ENCODE peak calls at places on chromosomes 12 and 14, in eight cellular contexts. One of them, this sample, is unnamed.

GRCh38 chr14:25570483-25570882 is 520.5 kb upstream of the STXBP6 start:
- DNase-seq in IMR-90: no peak
- DNase-seq in naive thymus-derived CD8-positive, alpha-beta T cell: no peak
- DNase-seq in foreskin fibroblast: no peak
- DNase-seq in GM12892: no peak
- DNase-seq in bronchial epithelial cell: no peak
- DNase-seq in midbrain: no peak
- DNase-seq in GM23248: no peak
- DNase-seq in this sample: no peak

GRCh38 chr12:42473130-42473529 is 116.4 kb downstream of the PRICKLE1 start:
- DNase-seq in IMR-90: peak; percentile 84
- DNase-seq in naive thymus-derived CD8-positive, alpha-beta T cell: no peak
- DNase-seq in foreskin fibroblast: peak; percentile 81
- DNase-seq in GM12892: no peak
- DNase-seq in bronchial epithelial cell: peak; percentile 57
- DNase-seq in midbrain: no peak
- DNase-seq in GM23248: peak; percentile 88
- DNase-seq in this sample: no peak

GRCh38 chr12:126936181-126936851 is 1330.7 kb upstream of the TMEM132C start:
- DNase-seq in IMR-90: no peak
- DNase-seq in naive thymus-derived CD8-positive, alpha-beta T cell: no peak
- DNase-seq in foreskin fibroblast: no peak
- DNase-seq in GM12892: no peak
- DNase-seq in bronchial epithelial cell: no peak
- DNase-seq in midbrain: peak; percentile 48
- DNase-seq in GM23248: peak; percentile 15
- DNase-seq in this sample: no peak

GRCh38 chr12:3313655-3314305 is 177.2 kb upstream of the PRMT8 start:
- DNase-seq in IMR-90: peak; percentile 20
- DNase-seq in naive thymus-derived CD8-positive, alpha-beta T cell: peak; percentile 29
- DNase-seq in foreskin fibroblast: peak; percentile 57
- DNase-seq in GM12892: no peak
- DNase-seq in bronchial epithelial cell: no peak
- DNase-seq in midbrain: peak; percentile 30
- DNase-seq in GM23248: peak; percentile 59
- DNase-seq in this sample: no peak

GRCh38 chr12:77064891-77065360 is 443 bp downstream of the E2F7 start:
- DNase-seq in IMR-90: no peak
- DNase-seq in naive thymus-derived CD8-positive, alpha-beta T cell: no peak
- DNase-seq in foreskin fibroblast: no peak
- DNase-seq in GM12892: no peak
- DNase-seq in bronchial epithelial cell: peak; percentile 13
- DNase-seq in midbrain: no peak
- DNase-seq in GM23248: no peak
- DNase-seq in this sample: peak; percentile 2

GRCh38 chr12:45613306-45613705 is 116.2 kb upstream of the ARID2 start:
- DNase-seq in IMR-90: peak; percentile 84
- DNase-seq in naive thymus-derived CD8-positive, alpha-beta T cell: no peak
- DNase-seq in foreskin fibroblast: peak; percentile 57
- DNase-seq in GM12892: no peak
- DNase-seq in bronchial epithelial cell: peak; percentile 31
- DNase-seq in midbrain: no peak
- DNase-seq in GM23248: peak; percentile 17
- DNase-seq in this sample: no peak

GRCh38 chr12:108671110-108671509 is 37.4 kb upstream of the SELPLG start:
- DNase-seq in IMR-90: no peak
- DNase-seq in naive thymus-derived CD8-positive, alpha-beta T cell: no peak
- DNase-seq in foreskin fibroblast: no peak
- DNase-seq in GM12892: no peak
- DNase-seq in bronchial epithelial cell: no peak
- DNase-seq in midbrain: no peak
- DNase-seq in GM23248: no peak
- DNase-seq in this sample: no peak

GRCh38 chr12:879641-880040 is 69.9 kb downstream of the RAD52 start:
- DNase-seq in IMR-90: peak; percentile 86
- DNase-seq in naive thymus-derived CD8-positive, alpha-beta T cell: no peak
- DNase-seq in foreskin fibroblast: peak; percentile 65
- DNase-seq in GM12892: no peak
- DNase-seq in bronchial epithelial cell: peak; percentile 33
- DNase-seq in midbrain: no peak
- DNase-seq in GM23248: peak; percentile 74
- DNase-seq in this sample: no peak

GRCh38 chr14:38108681-38109080 is 99.0 kb upstream of the SSTR1 start:
- DNase-seq in IMR-90: peak; percentile 96
- DNase-seq in naive thymus-derived CD8-positive, alpha-beta T cell: no peak
- DNase-seq in foreskin fibroblast: peak; percentile 87
- DNase-seq in GM12892: no peak
- DNase-seq in bronchial epithelial cell: no peak
- DNase-seq in midbrain: no peak
- DNase-seq in GM23248: peak; percentile 89
- DNase-seq in this sample: no peak

GRCh38 chr12:92553389-92553788 is 149.4 kb upstream of the PLEKHG7 start:
- DNase-seq in IMR-90: no peak
- DNase-seq in naive thymus-derived CD8-positive, alpha-beta T cell: no peak
- DNase-seq in foreskin fibroblast: no peak
- DNase-seq in GM12892: no peak
- DNase-seq in bronchial epithelial cell: peak; percentile 97
- DNase-seq in midbrain: no peak
- DNase-seq in GM23248: no peak
- DNase-seq in this sample: no peak

GRCh38 chr14:79842270-79842669 is 369.0 kb downstream of the DIO2 start:
- DNase-seq in IMR-90: peak; percentile 92
- DNase-seq in naive thymus-derived CD8-positive, alpha-beta T cell: no peak
- DNase-seq in foreskin fibroblast: peak; percentile 67
- DNase-seq in GM12892: no peak
- DNase-seq in bronchial epithelial cell: peak; percentile 52
- DNase-seq in midbrain: no peak
- DNase-seq in GM23248: peak; percentile 58
- DNase-seq in this sample: no peak

GRCh38 chr12:67046062-67046461 is 223.1 kb upstream of the CAND1 start:
- DNase-seq in IMR-90: no peak
- DNase-seq in naive thymus-derived CD8-positive, alpha-beta T cell: no peak
- DNase-seq in foreskin fibroblast: no peak
- DNase-seq in GM12892: no peak
- DNase-seq in bronchial epithelial cell: no peak
- DNase-seq in midbrain: no peak
- DNase-seq in GM23248: no peak
- DNase-seq in this sample: no peak

GRCh38 chr12:43210437-43211197 is 341.4 kb downstream of the ADAMTS20 start:
- DNase-seq in IMR-90: peak; percentile 67
- DNase-seq in naive thymus-derived CD8-positive, alpha-beta T cell: no peak
- DNase-seq in foreskin fibroblast: peak; percentile 67
- DNase-seq in GM12892: peak; percentile 3
- DNase-seq in bronchial epithelial cell: peak; percentile 36
- DNase-seq in midbrain: no peak
- DNase-seq in GM23248: peak; percentile 82
- DNase-seq in this sample: no peak

GRCh38 chr12:123395236-123395635 is 11.3 kb downstream of the KMT5A start:
- DNase-seq in IMR-90: no peak
- DNase-seq in naive thymus-derived CD8-positive, alpha-beta T cell: no peak
- DNase-seq in foreskin fibroblast: no peak
- DNase-seq in GM12892: no peak
- DNase-seq in bronchial epithelial cell: no peak
- DNase-seq in midbrain: no peak
- DNase-seq in GM23248: no peak
- DNase-seq in this sample: no peak

GRCh38 chr12:67269632-67270578 is 747 bp downstream of the CAND1 start:
- DNase-seq in IMR-90: no peak
- DNase-seq in naive thymus-derived CD8-positive, alpha-beta T cell: peak; percentile 64
- DNase-seq in foreskin fibroblast: peak; percentile 47
- DNase-seq in GM12892: peak; percentile 17
- DNase-seq in bronchial epithelial cell: peak; percentile 26
- DNase-seq in midbrain: peak; percentile 49
- DNase-seq in GM23248: peak; percentile 63
- DNase-seq in this sample: peak; percentile 52

GRCh38 chr12:17304503-17305347 is 698.8 kb upstream of the LMO3 start:
- DNase-seq in IMR-90: no peak
- DNase-seq in naive thymus-derived CD8-positive, alpha-beta T cell: no peak
- DNase-seq in foreskin fibroblast: no peak
- DNase-seq in GM12892: no peak
- DNase-seq in bronchial epithelial cell: peak; percentile 84
- DNase-seq in midbrain: no peak
- DNase-seq in GM23248: peak; percentile 7
- DNase-seq in this sample: no peak

GRCh38 chr14:61631044-61631692 is 64.1 kb upstream of the HIF1A start:
- DNase-seq in IMR-90: no peak
- DNase-seq in naive thymus-derived CD8-positive, alpha-beta T cell: no peak
- DNase-seq in foreskin fibroblast: no peak
- DNase-seq in GM12892: no peak
- DNase-seq in bronchial epithelial cell: no peak
- DNase-seq in midbrain: no peak
- DNase-seq in GM23248: no peak
- DNase-seq in this sample: no peak

GRCh38 chr14:29236401-29236800 is 469.8 kb downstream of the FOXG1 start:
- DNase-seq in IMR-90: no peak
- DNase-seq in naive thymus-derived CD8-positive, alpha-beta T cell: no peak
- DNase-seq in foreskin fibroblast: peak; percentile 24
- DNase-seq in GM12892: no peak
- DNase-seq in bronchial epithelial cell: no peak
- DNase-seq in midbrain: no peak
- DNase-seq in GM23248: peak; percentile 27
- DNase-seq in this sample: no peak

GRCh38 chr14:50860478-50861086 is 11.3 kb upstream of the ABHD12B start:
- DNase-seq in IMR-90: peak; percentile 81
- DNase-seq in naive thymus-derived CD8-positive, alpha-beta T cell: peak; percentile 89
- DNase-seq in foreskin fibroblast: peak; percentile 88
- DNase-seq in GM12892: peak; percentile 53
- DNase-seq in bronchial epithelial cell: peak; percentile 78
- DNase-seq in midbrain: peak; percentile 80
- DNase-seq in GM23248: peak; percentile 80
- DNase-seq in this sample: peak; percentile 83

GRCh38 chr12:130434560-130434959 is 96.9 kb downstream of the PIWIL1 start:
- DNase-seq in IMR-90: no peak
- DNase-seq in naive thymus-derived CD8-positive, alpha-beta T cell: no peak
- DNase-seq in foreskin fibroblast: no peak
- DNase-seq in GM12892: no peak
- DNase-seq in bronchial epithelial cell: no peak
- DNase-seq in midbrain: no peak
- DNase-seq in GM23248: no peak
- DNase-seq in this sample: no peak

GRCh38 chr12:94326727-94327126 is 132.9 kb downstream of the CEP83 start:
- DNase-seq in IMR-90: peak; percentile 78
- DNase-seq in naive thymus-derived CD8-positive, alpha-beta T cell: no peak
- DNase-seq in foreskin fibroblast: peak; percentile 63
- DNase-seq in GM12892: no peak
- DNase-seq in bronchial epithelial cell: peak; percentile 59
- DNase-seq in midbrain: no peak
- DNase-seq in GM23248: peak; percentile 88
- DNase-seq in this sample: no peak

GRCh38 chr12:43840338-43840737 is 4.5 kb downstream of the TMEM117 start:
- DNase-seq in IMR-90: no peak
- DNase-seq in naive thymus-derived CD8-positive, alpha-beta T cell: no peak
- DNase-seq in foreskin fibroblast: no peak
- DNase-seq in GM12892: no peak
- DNase-seq in bronchial epithelial cell: no peak
- DNase-seq in midbrain: no peak
- DNase-seq in GM23248: no peak
- DNase-seq in this sample: no peak

GRCh38 chr12:105699209-105699608 is 368.7 kb downstream of the C12orf75 start:
- DNase-seq in IMR-90: no peak
- DNase-seq in naive thymus-derived CD8-positive, alpha-beta T cell: no peak
- DNase-seq in foreskin fibroblast: no peak
- DNase-seq in GM12892: no peak
- DNase-seq in bronchial epithelial cell: no peak
- DNase-seq in midbrain: no peak
- DNase-seq in GM23248: no peak
- DNase-seq in this sample: no peak

GRCh38 chr12:46364777-46365580 is 7.6 kb downstream of the SLC38A2 start:
- DNase-seq in IMR-90: peak; percentile 85
- DNase-seq in naive thymus-derived CD8-positive, alpha-beta T cell: no peak
- DNase-seq in foreskin fibroblast: peak; percentile 83
- DNase-seq in GM12892: no peak
- DNase-seq in bronchial epithelial cell: peak; percentile 64
- DNase-seq in midbrain: peak; percentile 57
- DNase-seq in GM23248: peak; percentile 87
- DNase-seq in this sample: no peak

GRCh38 chr14:37036669-37037341 is 135.6 kb downstream of the SLC25A21 start:
- DNase-seq in IMR-90: peak; percentile 41
- DNase-seq in naive thymus-derived CD8-positive, alpha-beta T cell: no peak
- DNase-seq in foreskin fibroblast: peak; percentile 55
- DNase-seq in GM12892: no peak
- DNase-seq in bronchial epithelial cell: no peak
- DNase-seq in midbrain: no peak
- DNase-seq in GM23248: peak; percentile 53
- DNase-seq in this sample: no peak

GRCh38 chr12:101670007-101670671 is 27.3 kb upstream of the CHPT1 start:
- DNase-seq in IMR-90: peak; percentile 58
- DNase-seq in naive thymus-derived CD8-positive, alpha-beta T cell: peak; percentile 46
- DNase-seq in foreskin fibroblast: peak; percentile 33
- DNase-seq in GM12892: no peak
- DNase-seq in bronchial epithelial cell: peak; percentile 33
- DNase-seq in midbrain: peak; percentile 41
- DNase-seq in GM23248: peak; percentile 54
- DNase-seq in this sample: peak; percentile 67

GRCh38 chr12:28079539-28079938 is 107.0 kb upstream of the PTHLH start:
- DNase-seq in IMR-90: no peak
- DNase-seq in naive thymus-derived CD8-positive, alpha-beta T cell: no peak
- DNase-seq in foreskin fibroblast: no peak
- DNase-seq in GM12892: no peak
- DNase-seq in bronchial epithelial cell: no peak
- DNase-seq in midbrain: no peak
- DNase-seq in GM23248: no peak
- DNase-seq in this sample: no peak

GRCh38 chr12:1707051-1707450 is 16.2 kb downstream of the ADIPOR2 start:
- DNase-seq in IMR-90: no peak
- DNase-seq in naive thymus-derived CD8-positive, alpha-beta T cell: no peak
- DNase-seq in foreskin fibroblast: no peak
- DNase-seq in GM12892: no peak
- DNase-seq in bronchial epithelial cell: no peak
- DNase-seq in midbrain: no peak
- DNase-seq in GM23248: no peak
- DNase-seq in this sample: no peak

GRCh38 chr12:121933522-121934317 is 15.3 kb downstream of the CFAP251 start:
- DNase-seq in IMR-90: peak; percentile 42
- DNase-seq in naive thymus-derived CD8-positive, alpha-beta T cell: no peak
- DNase-seq in foreskin fibroblast: peak; percentile 53
- DNase-seq in GM12892: no peak
- DNase-seq in bronchial epithelial cell: peak; percentile 23
- DNase-seq in midbrain: no peak
- DNase-seq in GM23248: no peak
- DNase-seq in this sample: no peak

GRCh38 chr14:90061849-90062794 is at the start of gene KCNK13:
- DNase-seq in IMR-90: no peak
- DNase-seq in naive thymus-derived CD8-positive, alpha-beta T cell: peak; percentile 16
- DNase-seq in foreskin fibroblast: peak; percentile 50
- DNase-seq in GM12892: peak; percentile 31
- DNase-seq in bronchial epithelial cell: no peak
- DNase-seq in midbrain: no peak
- DNase-seq in GM23248: peak; percentile 20
- DNase-seq in this sample: peak; percentile 27

GRCh38 chr12:18383203-18383602 is 121.9 kb downstream of the PIK3C2G start:
- DNase-seq in IMR-90: peak; percentile 89
- DNase-seq in naive thymus-derived CD8-positive, alpha-beta T cell: no peak
- DNase-seq in foreskin fibroblast: peak; percentile 91
- DNase-seq in GM12892: no peak
- DNase-seq in bronchial epithelial cell: peak; percentile 88
- DNase-seq in midbrain: no peak
- DNase-seq in GM23248: peak; percentile 85
- DNase-seq in this sample: no peak

GRCh38 chr14:86357866-86358265 is 827.9 kb downstream of the FLRT2 start:
- DNase-seq in IMR-90: no peak
- DNase-seq in naive thymus-derived CD8-positive, alpha-beta T cell: no peak
- DNase-seq in foreskin fibroblast: no peak
- DNase-seq in GM12892: no peak
- DNase-seq in bronchial epithelial cell: no peak
- DNase-seq in midbrain: no peak
- DNase-seq in GM23248: no peak
- DNase-seq in this sample: no peak

GRCh38 chr12:25130741-25131188 is 64.2 kb downstream of the DNAI7 start:
- DNase-seq in IMR-90: peak; percentile 67
- DNase-seq in naive thymus-derived CD8-positive, alpha-beta T cell: peak; percentile 51
- DNase-seq in foreskin fibroblast: peak; percentile 61
- DNase-seq in GM12892: no peak
- DNase-seq in bronchial epithelial cell: peak; percentile 70
- DNase-seq in midbrain: peak; percentile 60
- DNase-seq in GM23248: peak; percentile 79
- DNase-seq in this sample: no peak

GRCh38 chr12:67593041-67593870 is 55.3 kb upstream of the DYRK2 start:
- DNase-seq in IMR-90: peak; percentile 8
- DNase-seq in naive thymus-derived CD8-positive, alpha-beta T cell: peak; percentile 10
- DNase-seq in foreskin fibroblast: peak; percentile 30
- DNase-seq in GM12892: no peak
- DNase-seq in bronchial epithelial cell: peak; percentile 94
- DNase-seq in midbrain: no peak
- DNase-seq in GM23248: peak; percentile 77
- DNase-seq in this sample: no peak